ENCODE peak calls at places on chromosome 5, in five cellular contexts. J, Y, W, E and V are unnamed samples.

GRCh38 chr5:172932313-172933017 is 26.8 kb upstream of the RPL26L1 start:
- DNase-seq in J (peak), W (peak), E (peak), Y (peak), V (peak)

GRCh38 chr5:107248065-107248695 is 422.6 kb downstream of the EFNA5 start:
- DNase-seq in Y (peak), W (peak), E (peak), J (no peak), V (peak)

GRCh38 chr5:39896706-39897105 is 471.9 kb upstream of the DAB2 start:
- DNase-seq in Y (no peak), W (no peak), J (no peak), E (no peak), V (no peak)

GRCh38 chr5:95858023-95858461 is 35.5 kb upstream of the GLRX start:
- DNase-seq in J (peak), E (no peak), W (peak), Y (no peak), V (peak)

GRCh38 chr5:61245486-61245885 is 83.2 kb upstream of the SMIM15 start:
- DNase-seq in E (no peak), J (no peak), Y (no peak), W (no peak), V (peak)

GRCh38 chr5:172779968-172780350 is 9.0 kb upstream of the DUSP1 start:
- DNase-seq in E (no peak), J (no peak), Y (no peak), W (no peak), V (no peak)

GRCh38 chr5:137516961-137517360 is 17.8 kb upstream of the SPOCK1 start:
- DNase-seq in Y (no peak), W (no peak), J (no peak), E (no peak), V (no peak)

GRCh38 chr5:31408814-31409213 is 123.1 kb downstream of the DROSHA start:
- DNase-seq in E (no peak), Y (no peak), J (peak), W (no peak), V (peak)

GRCh38 chr5:58085800-58086199 is 374.1 kb downstream of the PLK2 start:
- DNase-seq in E (no peak), Y (no peak), W (no peak), J (no peak), V (no peak)

GRCh38 chr5:78504726-78505431 is 143.7 kb downstream of the LHFPL2 start:
- DNase-seq in J (peak), Y (no peak), E (no peak), W (peak), V (peak)

GRCh38 chr5:72842816-72843215 is 26.4 kb downstream of the TNPO1 start:
- DNase-seq in E (no peak), J (peak), Y (no peak), W (no peak), V (no peak)

GRCh38 chr5:59562756-59563389 is 330.7 kb downstream of the PDE4D start:
- DNase-seq in W (no peak), J (no peak), Y (peak), E (peak), V (peak)

GRCh38 chr5:66551338-66551737 is 44.9 kb upstream of the MAST4 start:
- DNase-seq in Y (no peak), E (no peak), W (no peak), J (no peak), V (no peak)

GRCh38 chr5:176673651-176674583 is 26.6 kb downstream of the TSPAN17 start:
- DNase-seq in W (no peak), J (no peak), Y (no peak), E (no peak), V (no peak)

GRCh38 chr5:160929343-160929742 is 77.3 kb upstream of the ATP10B start:
- DNase-seq in E (no peak), J (no peak), W (no peak), Y (no peak), V (no peak)

GRCh38 chr5:56161927-56162326 is 71.2 kb downstream of the ANKRD55 start:
- DNase-seq in Y (peak), W (no peak), E (no peak), J (no peak), V (no peak)

GRCh38 chr5:1673042-1673674 is 126.5 kb downstream of the MRPL36 start:
- DNase-seq in W (no peak), E (no peak), J (no peak), Y (no peak), V (no peak)

GRCh38 chr5:143142596-143143435 is 260.7 kb downstream of the NR3C1 start:
- DNase-seq in Y (no peak), E (no peak), J (no peak), W (peak), V (no peak)

GRCh38 chr5:61202213-61202612 is 39.9 kb upstream of the SMIM15 start:
- DNase-seq in J (peak), W (no peak), E (no peak), Y (no peak), V (no peak)

GRCh38 chr5:16936150-16937022 is at the start of gene MYO10:
- DNase-seq in Y (peak), J (peak), W (peak), E (peak), V (peak)

GRCh38 chr5:147483961-147484707 is 25.7 kb downstream of the DPYSL3 start:
- DNase-seq in Y (no peak), W (peak), E (no peak), J (peak), V (peak)

GRCh38 chr5:17190799-17191391 is 26.5 kb upstream of the BASP1 start:
- DNase-seq in E (no peak), J (no peak), Y (no peak), W (no peak), V (peak)

GRCh38 chr5:51495672-51496071 is 112.4 kb downstream of the ISL1 start:
- DNase-seq in E (no peak), Y (no peak), J (no peak), W (no peak), V (no peak)

GRCh38 chr5:133944263-133945230 is 23.9 kb downstream of the C5orf15 start:
- DNase-seq in E (peak), Y (peak), W (no peak), J (peak), V (peak)

GRCh38 chr5:151638619-151639018 is 47.5 kb upstream of the FAT2 start:
- DNase-seq in W (no peak), J (no peak), Y (no peak), E (no peak), V (no peak)

GRCh38 chr5:56457887-56458451 is 224.8 kb upstream of the ANKRD55 start:
- DNase-seq in Y (no peak), E (no peak), W (no peak), J (peak), V (peak)

GRCh38 chr5:78339591-78340450 is 20.6 kb upstream of the SCAMP1 start:
- DNase-seq in W (no peak), E (no peak), Y (no peak), J (no peak), V (no peak)

GRCh38 chr5:153043876-153044275 is 446.6 kb upstream of the GRIA1 start:
- DNase-seq in W (no peak), J (no peak), Y (no peak), E (no peak), V (no peak)

GRCh38 chr5:141846031-141846430 is 32.2 kb downstream of the PCDH1 start:
- DNase-seq in E (no peak), W (no peak), Y (peak), J (no peak), V (no peak)

GRCh38 chr5:68305223-68305865 is 89.8 kb downstream of the PIK3R1 start:
- DNase-seq in W (no peak), Y (no peak), J (no peak), E (no peak), V (no peak)

GRCh38 chr5:165361143-165361542 is 1855.7 kb downstream of the MAT2B start:
- DNase-seq in J (no peak), W (no peak), E (no peak), Y (no peak), V (no peak)

GRCh38 chr5:99349842-99350241 is 421.0 kb upstream of the CHD1 start:
- DNase-seq in Y (no peak), J (no peak), E (no peak), W (no peak), V (no peak)

GRCh38 chr5:96933764-96934163 is 2.1 kb upstream of the LNPEP start:
- DNase-seq in Y (no peak), E (no peak), J (no peak), W (no peak), V (no peak)

GRCh38 chr5:10655041-10655685 is 91.3 kb downstream of the ANKRD33B start:
- DNase-seq in Y (no peak), W (no peak), E (no peak), J (no peak), V (no peak)

GRCh38 chr5:172443441-172444109 is 10.8 kb downstream of the SH3PXD2B start:
- DNase-seq in W (peak), J (peak), Y (no peak), E (no peak), V (peak)

GRCh38 chr5:58666598-58667595 is 84.0 kb downstream of the RAB3C start:
- DNase-seq in Y (peak), J (no peak), W (no peak), E (no peak), V (no peak)

GRCh38 chr5:135271533-135272310 is 127.3 kb downstream of the MACROH2A1 start:
- DNase-seq in J (peak), E (no peak), W (no peak), Y (peak), V (peak)